ENCODE peak calls at places on chromosomes 3 and 15, in six cellular contexts. O, C, X, K, J and F are unnamed samples.

GRCh38 chr15:83436513-83437158 is 10.5 kb upstream of the SH3GL3 start:
- DNase-seq in J (no peak), C (peak; percentile 40), O (no peak), X (no peak), K (peak; percentile 44), F (peak; percentile 78)

GRCh38 chr3:185153170-185153733 is 392 bp upstream of the C3orf70 start:
- DNase-seq in K (no peak), J (no peak), O (peak; percentile 33), C (peak; percentile 34), X (peak; percentile 50), F (peak; percentile 24)

GRCh38 chr15:42344763-42345162 is 14.5 kb upstream of the CAPN3 start:
- DNase-seq in X (no peak), C (no peak), J (no peak), O (no peak), K (peak; percentile 21), F (peak; percentile 5)

GRCh38 chr15:66647358-66647757 is 54.7 kb upstream of the SMAD6 start:
- DNase-seq in X (no peak), J (no peak), K (no peak), O (no peak), C (no peak), F (no peak)

GRCh38 chr15:63860161-63860954 is 26.6 kb upstream of the HERC1 start:
- DNase-seq in X (no peak), C (no peak), J (peak; percentile 10), O (no peak), K (no peak), F (no peak)

GRCh38 chr15:92981333-92981732 is 81.2 kb downstream of the CHD2 start:
- DNase-seq in O (no peak), J (no peak), X (no peak), K (peak; percentile 93), C (peak; percentile 39), F (no peak)

GRCh38 chr3:112815981-112816380 is 30.7 kb downstream of the CD200R1L start:
- DNase-seq in K (no peak), C (no peak), O (no peak), J (no peak), X (no peak), F (no peak)

GRCh38 chr3:194316918-194317317 is 34.2 kb downstream of the CPN2 start:
- DNase-seq in J (no peak), X (no peak), O (no peak), C (no peak), K (no peak), F (no peak)

GRCh38 chr3:5192568-5193319 is 5.2 kb downstream of the EDEM1 start:
- DNase-seq in K (no peak), J (no peak), O (no peak), C (no peak), X (no peak), F (no peak)

GRCh38 chr15:66228807-66229557 is 24.6 kb downstream of the MEGF11 start:
- DNase-seq in J (no peak), X (no peak), C (no peak), K (no peak), O (no peak), F (no peak)

GRCh38 chr15:45180201-45180600 is 7.6 kb downstream of the SHF start:
- DNase-seq in O (no peak), C (peak; percentile 78), K (no peak), X (no peak), J (no peak), F (no peak)

GRCh38 chr3:120615863-120616599 is 19.9 kb downstream of the NDUFB4 start:
- DNase-seq in X (no peak), O (no peak), K (no peak), J (no peak), C (no peak), F (no peak)

GRCh38 chr3:70726096-70726745 is 413.8 kb upstream of the MDFIC2 start:
- DNase-seq in X (no peak), K (no peak), O (no peak), J (no peak), C (no peak), F (no peak)

GRCh38 chr3:77468408-77469045 is 428.6 kb downstream of the ROBO2 start:
- DNase-seq in X (no peak), J (no peak), O (no peak), C (no peak), K (no peak), F (no peak)

GRCh38 chr3:160808838-160809237 is 52.8 kb downstream of the PPM1L start:
- DNase-seq in O (no peak), K (no peak), C (no peak), J (no peak), X (no peak), F (no peak)

GRCh38 chr15:58330836-58331561 is 100.8 kb upstream of the LIPC start:
- DNase-seq in O (no peak), X (no peak), C (no peak), K (no peak), J (no peak), F (no peak)